ENCODE peak calls at places on chromosomes 7 and 10, in nine cellular contexts. E is cardiac muscle cell, L is fibroblast of lung, M is lower lobe of right lung, P is heart right ventricle, K is AG09319, X is Peyer's patch, S is prostate gland, J is fibroblast of the aortic adventitia. N is an unnamed sample.

GRCh38 chr7:152615052-152615741 is 60.7 kb downstream of the XRCC2 start:
- DNase-seq in E (peak), L (no peak), M (no peak), P (no peak), K (no peak), X (no peak), S (no peak), J (no peak), N (no peak)

GRCh38 chr7:149013876-149014275 is 14.4 kb downstream of the PDIA4 start:
- DNase-seq in E (no peak), L (no peak), M (no peak), P (no peak), K (no peak), X (no peak), S (no peak), J (no peak), N (no peak)

GRCh38 chr10:970311-971149 is 17.7 kb upstream of the GTPBP4 start:
- DNase-seq in E (no peak), L (no peak), M (no peak), P (no peak), K (no peak), X (no peak), S (no peak), J (no peak), N (no peak)

GRCh38 chr10:102633282-102633681 is 11.0 kb upstream of the TRIM8 start:
- DNase-seq in E (peak), L (peak), M (peak), P (no peak), K (no peak), X (no peak), S (no peak), J (peak), N (no peak)

GRCh38 chr7:39851466-39852045 is 98.5 kb upstream of the CDK13 start:
- DNase-seq in E (no peak), L (no peak), M (no peak), P (no peak), K (no peak), X (no peak), S (no peak), J (no peak), N (no peak)

GRCh38 chr7:16446508-16446907 is 19.0 kb downstream of the SOSTDC1 start:
- DNase-seq in E (no peak), L (no peak), M (no peak), P (no peak), K (no peak), X (no peak), S (no peak), J (no peak), N (no peak)

GRCh38 chr10:48463318-48464003 is 141.4 kb downstream of the ARHGAP22 start:
- DNase-seq in E (peak), L (no peak), M (no peak), P (no peak), K (peak), X (peak), S (no peak), J (peak), N (no peak)

GRCh38 chr10:74032900-74033655 is 35.2 kb downstream of the VCL start:
- DNase-seq in E (no peak), L (no peak), M (no peak), P (no peak), K (no peak), X (no peak), S (no peak), J (no peak), N (no peak)

GRCh38 chr10:95516774-95517373 is 44.3 kb downstream of the SORBS1 start:
- DNase-seq in E (no peak), L (no peak), M (no peak), P (no peak), K (no peak), X (no peak), S (no peak), J (no peak), N (no peak)

GRCh38 chr10:130560079-130560478 is 423.9 kb downstream of the GLRX3 start:
- DNase-seq in E (no peak), L (no peak), M (no peak), P (no peak), K (no peak), X (no peak), S (no peak), J (no peak), N (no peak)

GRCh38 chr7:115293628-115294236 is 371.8 kb downstream of the MDFIC start:
- DNase-seq in E (no peak), L (peak), M (no peak), P (no peak), K (no peak), X (no peak), S (no peak), J (peak), N (no peak)

GRCh38 chr7:47344171-47344955 is 237.5 kb downstream of the TNS3 start:
- DNase-seq in E (no peak), L (no peak), M (no peak), P (no peak), K (no peak), X (no peak), S (no peak), J (no peak), N (no peak)

GRCh38 chr7:51123322-51124021 is 193.1 kb downstream of the COBL start:
- DNase-seq in E (no peak), L (peak), M (no peak), P (no peak), K (peak), X (no peak), S (no peak), J (peak), N (no peak)

GRCh38 chr10:56348101-56348500 is 13.0 kb downstream of the ZWINT start:
- DNase-seq in E (no peak), L (no peak), M (no peak), P (no peak), K (no peak), X (no peak), S (no peak), J (no peak), N (no peak)

GRCh38 chr7:48298779-48299178 is 127.5 kb downstream of the ABCA13 start:
- DNase-seq in E (no peak), L (peak), M (no peak), P (no peak), K (no peak), X (no peak), S (no peak), J (peak), N (no peak)

GRCh38 chr10:30111340-30111980 is 52.1 kb upstream of the JCAD start:
- DNase-seq in E (no peak), L (peak), M (no peak), P (no peak), K (peak), X (no peak), S (no peak), J (peak), N (no peak)

GRCh38 chr10:1966698-1967097 is 229.4 kb upstream of the ADARB2 start:
- DNase-seq in E (no peak), L (no peak), M (no peak), P (no peak), K (no peak), X (no peak), S (no peak), J (no peak), N (no peak)

GRCh38 chr7:41188163-41189130 is 514.4 kb downstream of the INHBA start:
- DNase-seq in E (no peak), L (peak), M (no peak), P (no peak), K (peak), X (no peak), S (no peak), J (peak), N (no peak)

GRCh38 chr7:130721486-130722277 is 12.3 kb downstream of the KLF14 start:
- DNase-seq in E (peak), L (peak), M (peak), P (peak), K (peak), X (peak), S (peak), J (peak), N (peak)

GRCh38 chr10:84946984-84947383 is 618.6 kb downstream of the CCSER2 start:
- DNase-seq in E (no peak), L (no peak), M (no peak), P (no peak), K (no peak), X (no peak), S (no peak), J (no peak), N (no peak)

GRCh38 chr10:105797234-105797890 is 1156.3 kb downstream of the SORCS3 start:
- DNase-seq in E (peak), L (no peak), M (no peak), P (no peak), K (no peak), X (no peak), S (no peak), J (no peak), N (no peak)

GRCh38 chr10:116765549-116766162 is 23.3 kb upstream of the HSPA12A start:
- DNase-seq in E (no peak), L (no peak), M (no peak), P (no peak), K (no peak), X (no peak), S (no peak), J (peak), N (no peak)

GRCh38 chr10:36068542-36068941 is 426.4 kb upstream of the FZD8 start:
- DNase-seq in E (no peak), L (no peak), M (no peak), P (no peak), K (no peak), X (no peak), S (no peak), J (no peak), N (no peak)

GRCh38 chr7:41834805-41835694 is 132.2 kb upstream of the INHBA start:
- DNase-seq in E (peak), L (peak), M (no peak), P (no peak), K (no peak), X (no peak), S (no peak), J (peak), N (no peak)

GRCh38 chr10:19860107-19860506 is 43.9 kb downstream of the PLXDC2 start:
- DNase-seq in E (no peak), L (no peak), M (no peak), P (no peak), K (no peak), X (no peak), S (no peak), J (no peak), N (no peak)

GRCh38 chr10:71222541-71223364 is 10.4 kb downstream of the UNC5B start:
- DNase-seq in E (no peak), L (peak), M (no peak), P (no peak), K (no peak), X (no peak), S (no peak), J (peak), N (no peak)

GRCh38 chr7:158549176-158549833 is 38.3 kb downstream of the PTPRN2 start:
- DNase-seq in E (no peak), L (no peak), M (peak), P (peak), K (no peak), X (no peak), S (no peak), J (no peak), N (no peak)

GRCh38 chr10:102713483-102713813 is 749 bp downstream of the ARL3 start:
- DNase-seq in E (no peak), L (no peak), M (no peak), P (no peak), K (no peak), X (no peak), S (no peak), J (no peak), N (no peak)

GRCh38 chr7:125065546-125065945 is 135.9 kb upstream of the POT1 start:
- DNase-seq in E (no peak), L (no peak), M (no peak), P (no peak), K (no peak), X (no peak), S (no peak), J (no peak), N (no peak)

GRCh38 chr7:36306722-36307121 is 82.9 kb upstream of the ANLN start:
- DNase-seq in E (no peak), L (no peak), M (no peak), P (no peak), K (no peak), X (peak), S (no peak), J (no peak), N (no peak)

GRCh38 chr7:134450296-134451000 is 8.5 kb downstream of the AKR1B1 start:
- DNase-seq in E (no peak), L (no peak), M (no peak), P (no peak), K (no peak), X (no peak), S (no peak), J (no peak), N (no peak)

GRCh38 chr7:134778941-134779740 is at the start of gene CALD1:
- DNase-seq in E (peak), L (peak), M (peak), P (peak), K (peak), X (peak), S (peak), J (peak), N (peak)

GRCh38 chr7:97313900-97314299 is 196.4 kb downstream of the SDHAF3 start:
- DNase-seq in E (no peak), L (no peak), M (no peak), P (no peak), K (no peak), X (no peak), S (no peak), J (no peak), N (no peak)

GRCh38 chr7:97317575-97317974 is 200.1 kb downstream of the SDHAF3 start:
- DNase-seq in E (no peak), L (no peak), M (no peak), P (no peak), K (no peak), X (no peak), S (no peak), J (no peak), N (no peak)
- TF ChIP-seq CTCF in E (no peak), L (no peak), M (no peak), P (no peak), K (no peak), X (no peak), S (no peak), J (no peak), N (no peak)

GRCh38 chr7:27377988-27378387 is 135.4 kb downstream of the EVX1 start:
- DNase-seq in E (no peak), L (no peak), M (no peak), P (no peak), K (no peak), X (no peak), S (no peak), J (no peak), N (no peak)
- TF ChIP-seq CTCF in E (no peak), L (no peak), M (no peak), P (no peak), K (peak), X (no peak), S (no peak), J (no peak), N (no peak)

DNA sequence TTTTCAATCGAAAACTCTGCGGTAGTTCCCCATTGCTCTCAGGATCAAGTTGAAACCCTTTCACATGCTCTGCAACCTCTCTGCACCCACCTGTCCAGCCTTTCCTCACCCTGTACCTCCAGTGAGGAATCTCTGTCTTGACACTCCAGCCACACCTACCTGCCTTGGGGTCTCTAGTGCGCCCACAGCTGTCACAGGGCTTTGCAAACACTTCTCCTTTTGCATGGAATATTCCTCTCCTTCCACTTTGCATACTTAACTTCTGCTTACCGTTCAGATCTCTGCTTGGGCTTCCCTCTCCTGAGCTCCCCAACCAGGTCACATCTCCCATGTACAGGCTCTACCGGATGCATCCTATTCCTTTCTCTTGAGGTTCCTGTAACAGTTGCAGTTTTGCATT is 6.6 kb upstream of the ZYX start:
- DNase-seq in E (no peak), L (no peak), M (no peak), P (no peak), K (no peak), X (no peak), S (no peak), J (no peak), N (no peak)
- TF ChIP-seq CTCF in E (no peak), L (no peak), M (no peak), P (no peak), K (no peak), X (no peak), S (no peak), J (no peak), N (no peak)

DNA sequence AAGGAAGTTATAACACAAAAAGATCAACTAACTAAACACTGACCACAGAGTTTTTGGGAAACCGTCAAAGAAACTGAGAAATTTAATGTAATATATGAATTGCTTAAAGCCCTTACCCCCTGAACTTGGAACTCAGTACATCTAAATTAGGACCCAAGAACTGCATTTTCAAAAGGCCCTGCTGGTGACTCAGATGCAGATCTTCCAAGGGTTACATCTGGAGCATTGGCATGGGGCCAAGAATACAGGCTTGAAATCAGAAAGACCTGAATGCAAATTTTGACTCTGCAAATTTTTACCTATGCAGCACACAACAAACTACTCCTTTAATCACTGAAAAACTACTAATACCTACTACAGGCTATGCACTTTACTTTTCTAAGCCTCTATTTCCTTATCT is 43.9 kb downstream of the NSUN6 start:
- DNase-seq in E (peak), L (peak), M (no peak), P (no peak), K (peak), X (no peak), S (no peak), J (peak), N (no peak)
- TF ChIP-seq CTCF in E (no peak), L (no peak), M (no peak), P (no peak), K (no peak), X (no peak), S (no peak), J (no peak), N (no peak)

GRCh38 chr10:114391599-114391998 is 12.7 kb downstream of the AFAP1L2 start:
- DNase-seq in E (no peak), L (no peak), M (no peak), P (no peak), K (no peak), X (no peak), S (no peak), J (no peak), N (no peak)
- TF ChIP-seq CTCF in E (no peak), L (no peak), M (no peak), P (no peak), K (no peak), X (no peak), S (no peak), J (no peak), N (no peak)